ENCODE peak calls at places on chromosomes 13 and 19, in five cellular contexts. One of them, this sample, is unnamed.

GRCh38 chr19:43105496-43105895 is 23.0 kb upstream of the PSG2 start:
- DNase-seq in PC-3: peak
- DNase-seq in cardiac fibroblast: no peak
- DNase-seq in astrocyte of the spinal cord: no peak
- DNase-seq in AG10803: peak
- DNase-seq in this sample: no peak

GRCh38 chr19:57267294-57267693 is 13.0 kb upstream of the ZNF460 start:
- DNase-seq in AG10803: no peak
- DNase-seq in astrocyte of the spinal cord: no peak
- DNase-seq in cardiac fibroblast: no peak
- DNase-seq in PC-3: peak
- DNase-seq in this sample: no peak

GRCh38 chr19:44303305-44303704 is 1.5 kb downstream of the ZNF235 start:
- DNase-seq in astrocyte of the spinal cord: no peak
- DNase-seq in PC-3: peak
- DNase-seq in cardiac fibroblast: no peak
- DNase-seq in AG10803: no peak
- DNase-seq in this sample: no peak

GRCh38 chr19:35995655-35995993 is 636 bp downstream of the SDHAF1 start:
- DNase-seq in AG10803: peak
- DNase-seq in astrocyte of the spinal cord: peak
- DNase-seq in cardiac fibroblast: peak
- DNase-seq in PC-3: peak
- DNase-seq in this sample: peak

GRCh38 chr13:41938918-41939317 is 22.0 kb downstream of the VWA8 start:
- DNase-seq in astrocyte of the spinal cord: no peak
- DNase-seq in AG10803: no peak
- DNase-seq in PC-3: no peak
- DNase-seq in cardiac fibroblast: no peak
- DNase-seq in this sample: no peak

GRCh38 chr19:11067356-11068113 is 21.7 kb upstream of the LDLR start:
- DNase-seq in astrocyte of the spinal cord: no peak
- DNase-seq in PC-3: no peak
- DNase-seq in cardiac fibroblast: no peak
- DNase-seq in AG10803: no peak
- DNase-seq in this sample: no peak

GRCh38 chr13:44011036-44011435 is 131.3 kb downstream of the LACC1 start:
- DNase-seq in AG10803: no peak
- DNase-seq in astrocyte of the spinal cord: no peak
- DNase-seq in PC-3: no peak
- DNase-seq in cardiac fibroblast: no peak
- DNase-seq in this sample: no peak

GRCh38 chr13:42173789-42174343 is 98.1 kb upstream of the AKAP11 start:
- DNase-seq in AG10803: no peak
- DNase-seq in cardiac fibroblast: no peak
- DNase-seq in astrocyte of the spinal cord: no peak
- DNase-seq in PC-3: no peak
- DNase-seq in this sample: no peak

GRCh38 chr13:97191615-97192014 is 30.5 kb upstream of the MBNL2 start:
- DNase-seq in astrocyte of the spinal cord: no peak
- DNase-seq in cardiac fibroblast: no peak
- DNase-seq in AG10803: no peak
- DNase-seq in PC-3: no peak
- DNase-seq in this sample: no peak

GRCh38 chr19:33298146-33298911 is 4.0 kb downstream of the CEBPA start:
- DNase-seq in PC-3: no peak
- DNase-seq in AG10803: no peak
- DNase-seq in astrocyte of the spinal cord: no peak
- DNase-seq in cardiac fibroblast: no peak
- DNase-seq in this sample: no peak

GRCh38 chr19:15015946-15016542 is 33.2 kb upstream of the CASP14 start:
- DNase-seq in PC-3: peak
- DNase-seq in cardiac fibroblast: peak
- DNase-seq in AG10803: no peak
- DNase-seq in astrocyte of the spinal cord: no peak
- DNase-seq in this sample: peak

GRCh38 chr13:30376426-30377311 is 45.6 kb upstream of the UBE2L5 start:
- DNase-seq in astrocyte of the spinal cord: no peak
- DNase-seq in AG10803: no peak
- DNase-seq in cardiac fibroblast: no peak
- DNase-seq in PC-3: peak
- DNase-seq in this sample: no peak

GRCh38 chr13:89066868-89067466 is 1395.8 kb downstream of the SLITRK5 start:
- DNase-seq in astrocyte of the spinal cord: peak
- DNase-seq in PC-3: peak
- DNase-seq in AG10803: peak
- DNase-seq in cardiac fibroblast: peak
- DNase-seq in this sample: peak

GRCh38 chr13:29704648-29705047 is 109.2 kb upstream of the SLC7A1 start:
- DNase-seq in cardiac fibroblast: peak
- DNase-seq in AG10803: peak
- DNase-seq in PC-3: no peak
- DNase-seq in astrocyte of the spinal cord: no peak
- DNase-seq in this sample: no peak

GRCh38 chr13:26962671-26963070 is 202.1 kb upstream of the GPR12 start:
- DNase-seq in AG10803: no peak
- DNase-seq in PC-3: no peak
- DNase-seq in astrocyte of the spinal cord: no peak
- DNase-seq in cardiac fibroblast: no peak
- DNase-seq in this sample: no peak

GRCh38 chr13:38688674-38689073 is 1.8 kb downstream of the FREM2 start:
- DNase-seq in PC-3: no peak
- DNase-seq in cardiac fibroblast: no peak
- DNase-seq in astrocyte of the spinal cord: no peak
- DNase-seq in AG10803: no peak
- DNase-seq in this sample: no peak
- H3K4me3 ChIP-seq in PC-3: no peak
- H3K4me3 ChIP-seq in cardiac fibroblast: no peak
- H3K4me3 ChIP-seq in astrocyte of the spinal cord: no peak
- H3K4me3 ChIP-seq in AG10803: no peak
- H3K4me3 ChIP-seq in this sample: no peak

GRCh38 chr13:111271186-111271698 is 49.2 kb upstream of the TEX29 start:
- DNase-seq in cardiac fibroblast: no peak
- DNase-seq in PC-3: no peak
- DNase-seq in AG10803: no peak
- DNase-seq in astrocyte of the spinal cord: no peak
- DNase-seq in this sample: no peak

GRCh38 chr13:111269508-111269907 is 50.9 kb upstream of the TEX29 start:
- DNase-seq in PC-3: no peak
- DNase-seq in astrocyte of the spinal cord: no peak
- DNase-seq in cardiac fibroblast: no peak
- DNase-seq in AG10803: no peak
- DNase-seq in this sample: no peak

GRCh38 chr13:111270126-111270525 is 50.3 kb upstream of the TEX29 start:
- DNase-seq in AG10803: no peak
- DNase-seq in astrocyte of the spinal cord: no peak
- DNase-seq in PC-3: no peak
- DNase-seq in cardiac fibroblast: no peak
- DNase-seq in this sample: no peak

GRCh38 chr13:111272117-111272516 is 48.3 kb upstream of the TEX29 start:
- DNase-seq in astrocyte of the spinal cord: no peak
- DNase-seq in AG10803: no peak
- DNase-seq in cardiac fibroblast: no peak
- DNase-seq in PC-3: no peak
- DNase-seq in this sample: no peak

DNA sequence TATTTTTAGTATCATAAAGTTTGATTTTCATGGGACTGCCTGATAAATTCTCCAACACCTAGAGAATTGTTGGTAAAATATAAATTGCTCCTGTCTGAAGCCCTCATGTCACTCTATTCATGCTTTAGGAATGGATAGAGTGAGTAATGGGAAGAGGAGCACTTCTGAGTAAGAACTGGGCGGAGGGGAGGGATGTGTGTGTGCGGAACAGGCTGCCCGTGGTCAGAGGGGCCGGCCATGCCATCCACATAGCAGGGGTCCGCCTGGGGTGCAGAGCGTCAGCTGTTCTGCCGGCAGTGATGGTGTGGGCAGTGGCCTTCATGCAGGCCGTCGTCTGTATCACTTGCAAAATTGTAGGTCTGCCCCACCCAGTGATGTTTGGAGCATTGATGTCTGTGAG is 49.7 kb upstream of the TEX29 start:
- DNase-seq in PC-3: no peak
- DNase-seq in astrocyte of the spinal cord: peak
- DNase-seq in cardiac fibroblast: no peak
- DNase-seq in AG10803: peak
- DNase-seq in this sample: no peak
- H3K4me3 ChIP-seq in PC-3: no peak
- H3K4me3 ChIP-seq in astrocyte of the spinal cord: no peak
- H3K4me3 ChIP-seq in cardiac fibroblast: no peak
- H3K4me3 ChIP-seq in AG10803: no peak
- H3K4me3 ChIP-seq in this sample: no peak

GRCh38 chr19:51469629-51470028 is 8.7 kb upstream of the CEACAM18 start:
- DNase-seq in AG10803: no peak
- DNase-seq in cardiac fibroblast: no peak
- DNase-seq in PC-3: no peak
- DNase-seq in astrocyte of the spinal cord: no peak
- DNase-seq in this sample: no peak

GRCh38 chr19:51468545-51468920 is 9.8 kb upstream of the CEACAM18 start:
- DNase-seq in PC-3: no peak
- DNase-seq in cardiac fibroblast: no peak
- DNase-seq in AG10803: no peak
- DNase-seq in astrocyte of the spinal cord: no peak
- DNase-seq in this sample: no peak

GRCh38 chr19:51467864-51468544 is 9.8 kb upstream of the SIGLEC8 start:
- DNase-seq in PC-3: no peak
- DNase-seq in cardiac fibroblast: no peak
- DNase-seq in AG10803: no peak
- DNase-seq in astrocyte of the spinal cord: no peak
- DNase-seq in this sample: no peak

GRCh38 chr19:51470966-51471365 is 7.4 kb upstream of the CEACAM18 start:
- DNase-seq in PC-3: peak
- DNase-seq in AG10803: no peak
- DNase-seq in astrocyte of the spinal cord: no peak
- DNase-seq in cardiac fibroblast: peak
- DNase-seq in this sample: no peak

GRCh38 chr19:51469162-51469561 is 9.2 kb upstream of the CEACAM18 start:
- DNase-seq in astrocyte of the spinal cord: no peak
- DNase-seq in PC-3: no peak
- DNase-seq in cardiac fibroblast: no peak
- DNase-seq in AG10803: no peak
- DNase-seq in this sample: no peak
- H3K4me3 ChIP-seq in astrocyte of the spinal cord: no peak
- H3K4me3 ChIP-seq in PC-3: no peak
- H3K4me3 ChIP-seq in cardiac fibroblast: no peak
- H3K4me3 ChIP-seq in AG10803: no peak
- H3K4me3 ChIP-seq in this sample: no peak

GRCh38 chr19:17526922-17527321 is 15.5 kb downstream of the PGLS start:
- DNase-seq in PC-3: no peak
- DNase-seq in AG10803: no peak
- DNase-seq in astrocyte of the spinal cord: no peak
- DNase-seq in cardiac fibroblast: no peak
- DNase-seq in this sample: no peak
- H3K4me3 ChIP-seq in PC-3: no peak
- H3K4me3 ChIP-seq in AG10803: no peak
- H3K4me3 ChIP-seq in astrocyte of the spinal cord: no peak
- H3K4me3 ChIP-seq in cardiac fibroblast: no peak
- H3K4me3 ChIP-seq in this sample: no peak

This sample was measured in testis.